ENCODE peak calls at places on chromosomes 5 and 9, in eight cellular contexts. One of them, this sample, is unnamed.

GRCh38 chr9:99411068-99411467 is 189.0 kb downstream of the SEC61B start:
- DNase-seq in astrocyte: peak
- DNase-seq in adrenal gland: peak
- DNase-seq in suprapubic skin: no peak
- DNase-seq in A673: no peak
- DNase-seq in tibial nerve: no peak
- DNase-seq in transverse colon: no peak
- DNase-seq in cardiac fibroblast: no peak
- DNase-seq in this sample: no peak

GRCh38 chr9:16103613-16104012 is 550.8 kb downstream of the CCDC171 start:
- DNase-seq in astrocyte: no peak
- DNase-seq in adrenal gland: peak
- DNase-seq in suprapubic skin: no peak
- DNase-seq in A673: no peak
- DNase-seq in tibial nerve: peak
- DNase-seq in transverse colon: peak
- DNase-seq in cardiac fibroblast: no peak
- DNase-seq in this sample: no peak

GRCh38 chr5:42750507-42750906 is 6.1 kb upstream of the CCDC152 start:
- DNase-seq in astrocyte: no peak
- DNase-seq in adrenal gland: no peak
- DNase-seq in suprapubic skin: no peak
- DNase-seq in A673: no peak
- DNase-seq in tibial nerve: no peak
- DNase-seq in transverse colon: no peak
- DNase-seq in cardiac fibroblast: no peak
- DNase-seq in this sample: no peak

GRCh38 chr9:38309324-38310195 is 82.9 kb upstream of the ALDH1B1 start:
- DNase-seq in astrocyte: peak
- DNase-seq in adrenal gland: no peak
- DNase-seq in suprapubic skin: no peak
- DNase-seq in A673: peak
- DNase-seq in tibial nerve: no peak
- DNase-seq in transverse colon: no peak
- DNase-seq in cardiac fibroblast: peak
- DNase-seq in this sample: no peak

GRCh38 chr5:93789173-93790070 is 48.0 kb upstream of the POU5F2 start:
- DNase-seq in astrocyte: peak
- DNase-seq in adrenal gland: no peak
- DNase-seq in suprapubic skin: no peak
- DNase-seq in A673: peak
- DNase-seq in tibial nerve: no peak
- DNase-seq in transverse colon: no peak
- DNase-seq in cardiac fibroblast: peak
- DNase-seq in this sample: no peak

GRCh38 chr9:87464110-87464991 is 33.3 kb upstream of the DAPK1 start:
- DNase-seq in astrocyte: no peak
- DNase-seq in adrenal gland: no peak
- DNase-seq in suprapubic skin: no peak
- DNase-seq in A673: peak
- DNase-seq in tibial nerve: peak
- DNase-seq in transverse colon: no peak
- DNase-seq in cardiac fibroblast: peak
- DNase-seq in this sample: peak

GRCh38 chr5:56099346-56099745 is 104.6 kb upstream of the IL6ST start:
- DNase-seq in astrocyte: peak
- DNase-seq in adrenal gland: no peak
- DNase-seq in suprapubic skin: no peak
- DNase-seq in A673: no peak
- DNase-seq in tibial nerve: peak
- DNase-seq in transverse colon: no peak
- DNase-seq in cardiac fibroblast: peak
- DNase-seq in this sample: no peak

GRCh38 chr5:177440211-177440989 is 6.2 kb upstream of the PRR7 start:
- DNase-seq in astrocyte: no peak
- DNase-seq in adrenal gland: peak
- DNase-seq in suprapubic skin: no peak
- DNase-seq in A673: no peak
- DNase-seq in tibial nerve: no peak
- DNase-seq in transverse colon: no peak
- DNase-seq in cardiac fibroblast: no peak
- DNase-seq in this sample: peak

GRCh38 chr5:65076251-65076869 is 307.6 kb downstream of the CWC27 start:
- DNase-seq in astrocyte: peak
- DNase-seq in adrenal gland: no peak
- DNase-seq in suprapubic skin: no peak
- DNase-seq in A673: peak
- DNase-seq in tibial nerve: peak
- DNase-seq in transverse colon: peak
- DNase-seq in cardiac fibroblast: peak
- DNase-seq in this sample: peak

GRCh38 chr5:56053363-56053762 is 58.6 kb upstream of the IL6ST start:
- DNase-seq in astrocyte: no peak
- DNase-seq in adrenal gland: no peak
- DNase-seq in suprapubic skin: no peak
- DNase-seq in A673: no peak
- DNase-seq in tibial nerve: no peak
- DNase-seq in transverse colon: no peak
- DNase-seq in cardiac fibroblast: no peak
- DNase-seq in this sample: no peak

GRCh38 chr9:122808141-122808540 is 8.2 kb downstream of the OR1K1 start:
- DNase-seq in astrocyte: no peak
- DNase-seq in adrenal gland: no peak
- DNase-seq in suprapubic skin: no peak
- DNase-seq in A673: no peak
- DNase-seq in tibial nerve: no peak
- DNase-seq in transverse colon: no peak
- DNase-seq in cardiac fibroblast: no peak
- DNase-seq in this sample: no peak

GRCh38 chr5:18744441-18744840 is 1110.2 kb downstream of the TAF11L14 start:
- DNase-seq in astrocyte: no peak
- DNase-seq in adrenal gland: no peak
- DNase-seq in suprapubic skin: no peak
- DNase-seq in A673: no peak
- DNase-seq in tibial nerve: no peak
- DNase-seq in transverse colon: no peak
- DNase-seq in cardiac fibroblast: no peak
- DNase-seq in this sample: peak
- H3K4me3 ChIP-seq in astrocyte: no peak
- H3K4me3 ChIP-seq in adrenal gland: no peak
- H3K4me3 ChIP-seq in suprapubic skin: no peak
- H3K4me3 ChIP-seq in A673: no peak
- H3K4me3 ChIP-seq in tibial nerve: no peak
- H3K4me3 ChIP-seq in transverse colon: no peak
- H3K4me3 ChIP-seq in cardiac fibroblast: no peak
- H3K4me3 ChIP-seq in this sample: peak

GRCh38 chr9:120877276-120878034 is 467 bp upstream of the PHF19 start:
- DNase-seq in astrocyte: peak
- DNase-seq in adrenal gland: peak
- DNase-seq in suprapubic skin: peak
- DNase-seq in A673: peak
- DNase-seq in tibial nerve: peak
- DNase-seq in transverse colon: peak
- DNase-seq in cardiac fibroblast: peak
- DNase-seq in this sample: peak
- TF ChIP-seq CTCF in astrocyte: no peak
- TF ChIP-seq CTCF in adrenal gland: no peak
- TF ChIP-seq CTCF in suprapubic skin: no peak
- TF ChIP-seq CTCF in A673: no peak
- TF ChIP-seq CTCF in tibial nerve: no peak
- TF ChIP-seq CTCF in transverse colon: no peak
- TF ChIP-seq CTCF in cardiac fibroblast: no peak
- TF ChIP-seq CTCF in this sample: peak

DNA sequence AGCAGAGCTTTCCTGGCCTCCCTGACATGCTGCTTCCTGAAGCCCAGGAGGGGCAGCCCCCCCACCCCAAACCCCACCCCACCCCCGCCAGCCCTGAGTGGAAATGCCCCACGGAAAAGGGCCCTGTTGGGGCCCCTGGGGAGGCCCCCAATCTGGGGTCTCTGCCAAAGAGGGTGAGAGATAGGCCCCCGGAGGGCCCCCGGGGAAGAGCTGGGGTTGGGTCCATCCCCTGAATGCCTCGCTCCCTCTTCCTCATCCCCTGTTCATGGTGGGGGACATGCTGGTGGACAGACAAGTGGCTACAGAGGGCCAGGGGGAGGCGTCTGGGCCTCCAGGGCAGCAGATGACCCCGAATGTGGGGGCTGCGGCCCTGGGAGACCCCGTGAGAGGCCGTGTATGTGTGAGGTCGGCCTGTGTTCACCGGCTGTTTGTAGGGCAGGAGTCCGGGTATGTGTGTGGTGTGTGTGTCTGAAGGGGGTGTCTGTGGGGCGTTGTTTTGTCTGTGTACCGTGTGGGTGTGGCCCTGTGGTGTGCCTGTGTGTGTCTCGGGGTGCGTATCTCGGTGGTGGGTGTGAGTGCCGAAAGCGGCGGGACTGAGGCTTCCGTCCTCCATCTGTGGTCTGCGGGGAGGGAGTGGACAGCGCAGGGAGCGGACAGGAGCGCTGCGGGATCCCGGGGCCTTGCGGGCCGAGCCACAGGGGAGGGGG is 11.3 kb downstream of the C9orf50 start:
- DNase-seq in astrocyte: peak
- DNase-seq in adrenal gland: peak
- DNase-seq in suprapubic skin: no peak
- DNase-seq in A673: no peak
- DNase-seq in tibial nerve: peak
- DNase-seq in transverse colon: peak
- DNase-seq in cardiac fibroblast: peak
- DNase-seq in this sample: peak
- H3K4me3 ChIP-seq in astrocyte: peak
- H3K4me3 ChIP-seq in adrenal gland: peak
- H3K4me3 ChIP-seq in suprapubic skin: peak
- H3K4me3 ChIP-seq in A673: peak
- H3K4me3 ChIP-seq in tibial nerve: peak
- H3K4me3 ChIP-seq in transverse colon: no peak
- H3K4me3 ChIP-seq in cardiac fibroblast: peak
- H3K4me3 ChIP-seq in this sample: no peak

GRCh38 chr9:132647806-132648205 is 22.0 kb downstream of the DDX31 start:
- DNase-seq in astrocyte: no peak
- DNase-seq in adrenal gland: no peak
- DNase-seq in suprapubic skin: no peak
- DNase-seq in A673: no peak
- DNase-seq in tibial nerve: no peak
- DNase-seq in transverse colon: no peak
- DNase-seq in cardiac fibroblast: no peak
- DNase-seq in this sample: no peak

GRCh38 chr9:132648283-132648682 is 21.5 kb downstream of the DDX31 start:
- DNase-seq in astrocyte: no peak
- DNase-seq in adrenal gland: no peak
- DNase-seq in suprapubic skin: no peak
- DNase-seq in A673: no peak
- DNase-seq in tibial nerve: no peak
- DNase-seq in transverse colon: peak
- DNase-seq in cardiac fibroblast: no peak
- DNase-seq in this sample: no peak

GRCh38 chr9:132648685-132649084 is 21.1 kb downstream of the DDX31 start:
- DNase-seq in astrocyte: no peak
- DNase-seq in adrenal gland: no peak
- DNase-seq in suprapubic skin: no peak
- DNase-seq in A673: no peak
- DNase-seq in tibial nerve: no peak
- DNase-seq in transverse colon: no peak
- DNase-seq in cardiac fibroblast: no peak
- DNase-seq in this sample: no peak

GRCh38 chr9:132647355-132647754 is 22.4 kb downstream of the DDX31 start:
- DNase-seq in astrocyte: peak
- DNase-seq in adrenal gland: no peak
- DNase-seq in suprapubic skin: no peak
- DNase-seq in A673: no peak
- DNase-seq in tibial nerve: no peak
- DNase-seq in transverse colon: no peak
- DNase-seq in cardiac fibroblast: peak
- DNase-seq in this sample: no peak

DNA sequence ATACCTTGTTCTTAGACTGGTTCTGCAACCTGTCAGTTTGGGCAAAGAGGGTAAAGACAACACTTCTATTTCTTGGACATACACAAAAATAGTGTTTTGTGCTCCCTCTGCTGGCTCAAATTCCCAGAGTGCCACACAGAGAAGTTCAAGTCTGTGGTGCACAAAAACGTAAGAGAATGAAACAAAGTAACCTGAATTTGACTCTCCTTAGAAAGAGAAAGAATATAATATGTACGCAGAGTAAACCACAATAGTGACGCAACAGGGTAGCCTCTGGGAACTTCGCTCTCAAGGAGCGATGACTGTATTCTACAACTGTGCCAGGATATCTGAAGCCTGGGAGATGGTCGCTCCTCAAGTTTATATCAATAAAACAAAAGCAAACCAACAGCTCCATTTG is 18.5 kb downstream of the DDX31 start:
- DNase-seq in astrocyte: peak
- DNase-seq in adrenal gland: no peak
- DNase-seq in suprapubic skin: no peak
- DNase-seq in A673: no peak
- DNase-seq in tibial nerve: no peak
- DNase-seq in transverse colon: peak
- DNase-seq in cardiac fibroblast: peak
- DNase-seq in this sample: peak
- TF ChIP-seq CTCF in astrocyte: peak
- TF ChIP-seq CTCF in adrenal gland: no peak
- TF ChIP-seq CTCF in suprapubic skin: no peak
- TF ChIP-seq CTCF in A673: peak
- TF ChIP-seq CTCF in tibial nerve: no peak
- TF ChIP-seq CTCF in transverse colon: peak
- TF ChIP-seq CTCF in cardiac fibroblast: peak
- TF ChIP-seq CTCF in this sample: peak

GRCh38 chr5:98902733-98903132 is 26.1 kb downstream of the CHD1 start:
- DNase-seq in astrocyte: peak
- DNase-seq in adrenal gland: no peak
- DNase-seq in suprapubic skin: no peak
- DNase-seq in A673: peak
- DNase-seq in tibial nerve: no peak
- DNase-seq in transverse colon: no peak
- DNase-seq in cardiac fibroblast: peak
- DNase-seq in this sample: no peak

GRCh38 chr5:98899456-98899855 is 29.4 kb downstream of the CHD1 start:
- DNase-seq in astrocyte: no peak
- DNase-seq in adrenal gland: no peak
- DNase-seq in suprapubic skin: no peak
- DNase-seq in A673: no peak
- DNase-seq in tibial nerve: no peak
- DNase-seq in transverse colon: no peak
- DNase-seq in cardiac fibroblast: no peak
- DNase-seq in this sample: no peak

GRCh38 chr5:98898743-98899142 is 30.1 kb downstream of the CHD1 start:
- DNase-seq in astrocyte: no peak
- DNase-seq in adrenal gland: no peak
- DNase-seq in suprapubic skin: no peak
- DNase-seq in A673: no peak
- DNase-seq in tibial nerve: no peak
- DNase-seq in transverse colon: no peak
- DNase-seq in cardiac fibroblast: no peak
- DNase-seq in this sample: no peak
- H3K4me3 ChIP-seq in astrocyte: no peak
- H3K4me3 ChIP-seq in adrenal gland: no peak
- H3K4me3 ChIP-seq in suprapubic skin: no peak
- H3K4me3 ChIP-seq in A673: no peak
- H3K4me3 ChIP-seq in tibial nerve: no peak
- H3K4me3 ChIP-seq in transverse colon: no peak
- H3K4me3 ChIP-seq in cardiac fibroblast: no peak
- H3K4me3 ChIP-seq in this sample: no peak